ENCODE peak calls at places on chromosomes 1 and 21, in four cellular contexts. F is NCI-H146, G is ovary, U is NCI-H1694. Z is an unnamed sample.

GRCh38 chr21:30793581-30794314 is 19.3 kb downstream of the KRTAP8-1 start:
- DNase-seq in G (no peak), F (no peak), U (no peak), Z (no peak)

GRCh38 chr1:58409826-58410225 is 136.7 kb downstream of the OMA1 start:
- DNase-seq in G (no peak), F (no peak), U (no peak), Z (no peak)

GRCh38 chr1:109187127-109187526 is 26.6 kb upstream of the SARS1 start:
- DNase-seq in G (no peak), U (no peak), F (no peak), Z (no peak)

GRCh38 chr1:246791303-246791918 is 67.2 kb downstream of the SCCPDH start:
- DNase-seq in U (no peak), F (no peak), G (no peak), Z (no peak)

GRCh38 chr21:34073749-34074282 is 438 bp downstream of the MRPS6 start:
- DNase-seq in U (no peak), F (peak), G (no peak), Z (peak)

GRCh38 chr1:6519935-6520621 is 28.6 kb upstream of the PLEKHG5 start:
- DNase-seq in U (no peak), F (peak), G (peak), Z (no peak)

GRCh38 chr1:169483500-169483966 is 2.2 kb downstream of the SLC19A2 start:
- DNase-seq in F (peak), U (no peak), G (peak), Z (no peak)

GRCh38 chr1:154104433-154105082 is 50.3 kb downstream of the NUP210L start:
- DNase-seq in U (no peak), G (no peak), F (no peak), Z (no peak)

GRCh38 chr1:9766759-9767442 is 56.9 kb downstream of the CLSTN1 start:
- DNase-seq in G (no peak), U (no peak), F (no peak), Z (no peak)

GRCh38 chr1:59776960-59777852 is 37.5 kb upstream of the HOOK1 start:
- DNase-seq in G (no peak), F (peak), U (no peak), Z (no peak)

GRCh38 chr1:119475866-119476439 is 31.1 kb upstream of the HSD3B1 start:
- DNase-seq in G (no peak), U (peak), F (peak), Z (peak)

GRCh38 chr1:148379697-148380096 is 103.4 kb downstream of the PPIAL4G start:
- DNase-seq in U (no peak), F (no peak), G (no peak), Z (no peak)

GRCh38 chr1:67347688-67348472 is 40.2 kb downstream of the IL12RB2 start:
- DNase-seq in U (peak), F (peak), G (peak), Z (peak)

GRCh38 chr1:16367968-16368910 is 1.2 kb downstream of the SZRD1 start:
- DNase-seq in U (no peak), G (no peak), F (no peak), Z (no peak)

GRCh38 chr1:31723828-31724359 is 20.1 kb upstream of the COL16A1 start:
- DNase-seq in G (peak), U (no peak), F (no peak), Z (peak)

GRCh38 chr1:46735708-46736324 is 16.9 kb upstream of the EFCAB14 start:
- DNase-seq in U (no peak), G (no peak), F (no peak), Z (no peak)

GRCh38 chr1:91830242-91831131 is 55.5 kb downstream of the TGFBR3 start:
- DNase-seq in G (peak), F (peak), U (no peak), Z (peak)

GRCh38 chr1:116878804-116879477 is 30.8 kb upstream of the PTGFRN start:
- DNase-seq in F (peak), U (peak), G (no peak), Z (peak)

GRCh38 chr1:41272601-41273000 is 30.5 kb upstream of the SCMH1 start:
- DNase-seq in U (no peak), G (no peak), F (no peak), Z (no peak)

GRCh38 chr1:905811-906531 is 17.8 kb upstream of the SAMD11 start:
- DNase-seq in G (peak), F (no peak), U (no peak), Z (peak)

GRCh38 chr1:200409203-200409760 is 554 bp downstream of the ZNF281 start:
- DNase-seq in U (no peak), G (peak), F (peak), Z (peak)

GRCh38 chr1:15254521-15254920 is 7.5 kb downstream of the FHAD1 start:
- DNase-seq in G (no peak), F (no peak), U (no peak), Z (no peak)

GRCh38 chr21:19197950-19198349 is 794.4 kb upstream of the TMPRSS15 start:
- DNase-seq in U (no peak), G (no peak), F (no peak), Z (no peak)

GRCh38 chr1:59367269-59368006 is 70.5 kb downstream of the FGGY start:
- DNase-seq in U (no peak), F (no peak), G (peak), Z (peak)